ENCODE peak calls at places on chromosome 14, in eight cellular contexts. K is AML-193; W is CD8-positive, alpha-beta T cell; Z is epithelial cell of esophagus; V is HFFc6; R is stomach; L is NAMALWA; X is C1 segment of cervical spinal cord. I is an unnamed sample.

GRCh38 chr14:90421621-90422020 is 24.8 kb downstream of the CALM1 start:
- DNase-seq in K (no peak), W (no peak), Z (no peak), V (no peak), R (no peak), L (no peak), X (no peak), I (no peak)

GRCh38 chr14:34710744-34711143 is 3.6 kb downstream of the CFL2 start:
- DNase-seq in K (no peak), W (no peak), Z (no peak), V (peak), R (no peak), L (no peak), X (no peak), I (no peak)

GRCh38 chr14:61482348-61483206 is 161.2 kb downstream of the PRKCH start:
- DNase-seq in K (no peak), W (no peak), Z (peak), V (no peak), R (no peak), L (no peak), X (no peak), I (no peak)

GRCh38 chr14:28671425-28671824 is 95.2 kb upstream of the FOXG1 start:
- DNase-seq in K (no peak), W (no peak), Z (peak), V (no peak), R (no peak), L (no peak), X (no peak), I (no peak)

GRCh38 chr14:94593376-94593748 is 12.1 kb downstream of the SERPINA5 start:
- DNase-seq in K (no peak), W (no peak), Z (no peak), V (no peak), R (no peak), L (no peak), X (no peak), I (no peak)

GRCh38 chr14:37247777-37248461 is 50.2 kb downstream of the MIPOL1 start:
- DNase-seq in K (no peak), W (no peak), Z (no peak), V (no peak), R (no peak), L (no peak), X (no peak), I (no peak)

GRCh38 chr14:69005432-69006148 is 26.5 kb upstream of the ACTN1 start:
- DNase-seq in K (no peak), W (no peak), Z (peak), V (peak), R (peak), L (no peak), X (peak), I (no peak)

GRCh38 chr14:61586539-61587396 is 108.5 kb upstream of the HIF1A start:
- DNase-seq in K (no peak), W (no peak), Z (peak), V (no peak), R (no peak), L (no peak), X (no peak), I (no peak)